ENCODE peak calls at places on chromosomes 3 and 15, in seven cellular contexts. P, R, W, Y, V, Z and I are unnamed samples. For H3K27me3, the result is how much of the 10 kb centered on the place peaks cover.

GRCh38 chr3:66441124-66441523 is 59.7 kb downstream of the LRIG1 start:
- DNase-seq in W (peak), P (no peak), V (no peak), Y (no peak), R (peak), Z (peak), I (no peak)

GRCh38 chr15:37138586-37138985 is 38.2 kb upstream of the MEIS2 start:
- DNase-seq in R (no peak), P (no peak), Y (no peak), W (no peak), Z (no peak), V (no peak), I (no peak)

GRCh38 chr3:183697610-183698317 is at the start of gene YEATS2:
- DNase-seq in V (peak), P (peak), W (peak), R (peak), Y (peak), Z (no peak), I (peak)

GRCh38 chr3:67083277-67083676 is 85.2 kb downstream of the KBTBD8 start:
- DNase-seq in V (no peak), Z (no peak), W (no peak), R (peak), P (no peak), Y (no peak), I (no peak)

GRCh38 chr15:42508263-42508690 is 12.8 kb downstream of the SNAP23 start:
- DNase-seq in V (no peak), Y (no peak), W (no peak), P (peak), R (no peak), Z (no peak), I (peak)

GRCh38 chr15:70023769-70024491 is 73.8 kb downstream of the TLE3 start:
- DNase-seq in W (peak), R (no peak), Y (peak), Z (peak), P (peak), V (peak), I (peak)

GRCh38 chr3:55615694-55616310 is 128.7 kb upstream of the WNT5A start:
- DNase-seq in P (no peak), Z (peak), V (no peak), W (no peak), Y (no peak), R (no peak), I (no peak)

GRCh38 chr15:52440414-52440813 is 88.3 kb downstream of the MYO5A start:
- DNase-seq in P (no peak), V (peak), R (no peak), W (peak), Y (no peak), Z (no peak), I (no peak)

GRCh38 chr3:151974067-151974466 is 100.6 kb downstream of the SUCNR1 start:
- DNase-seq in R (peak), Y (no peak), W (peak), Z (no peak), V (no peak), P (no peak), I (no peak)

GRCh38 chr3:5212625-5213573 is 25.4 kb downstream of the EDEM1 start:
- DNase-seq in V (no peak), Z (no peak), P (no peak), W (no peak), Y (no peak), R (no peak), I (no peak)

GRCh38 chr3:196639517-196640500 is at the start of gene NRROS:
- DNase-seq in V (peak), Y (peak), Z (peak), W (peak), R (peak), P (peak), I (peak)

GRCh38 chr3:159185443-159186050 is 383.7 kb downstream of the MFSD1 start:
- DNase-seq in Z (no peak), Y (no peak), R (no peak), V (no peak), P (no peak), W (no peak), I (no peak)

GRCh38 chr3:141294300-141294699 is 62.7 kb downstream of the PXYLP1 start:
- DNase-seq in R (peak), W (no peak), V (no peak), Z (no peak), Y (no peak), P (no peak), I (no peak)

GRCh38 chr3:177089120-177089519 is 108.2 kb downstream of the TBL1XR1 start:
- DNase-seq in V (no peak), Z (no peak), R (no peak), W (no peak), P (no peak), Y (no peak), I (no peak)

GRCh38 chr3:151372063-151372820 is 12.3 kb downstream of the P2RY12 start:
- DNase-seq in R (no peak), V (no peak), P (no peak), Y (no peak), Z (no peak), W (peak), I (no peak)

GRCh38 chr3:182241777-182242556 is 530.2 kb downstream of the SOX2 start:
- DNase-seq in Y (peak), V (peak), R (peak), P (peak), Z (no peak), W (peak), I (peak)

GRCh38 chr3:65402597-65402996 is 636.1 kb downstream of the MAGI1 start:
- DNase-seq in R (no peak), W (peak), V (peak), P (no peak), Y (no peak), Z (no peak), I (no peak)

GRCh38 chr3:151008699-151009098 is 36.2 kb upstream of the CLRN1 start:
- DNase-seq in Y (no peak), P (no peak), W (peak), Z (no peak), V (no peak), R (peak), I (no peak)

GRCh38 chr3:39192490-39193092 is at the start of gene XIRP1:
- DNase-seq in Z (no peak), P (no peak), W (peak), Y (peak), V (peak), R (no peak), I (no peak)
- H3K27ac ChIP-seq in Z (no peak), P (no peak), W (no peak), Y (peak), V (peak), R (no peak), I (no peak)

GRCh38 chr3:124584245-124584551 is 146.1 kb upstream of the UMPS start:
- DNase-seq in Y (no peak), Z (no peak), P (no peak), W (no peak), V (no peak), R (no peak), I (no peak)
- H3K27me3 ChIP-seq in Y (under half), Z (under half), P (under half), W (under half), V (under half), R (under half), I (under half)

GRCh38 chr3:17057316-17057715 is 172.6 kb downstream of the PLCL2 start:
- DNase-seq in V (no peak), Y (no peak), R (no peak), P (no peak), W (peak), Z (no peak), I (no peak)
- H3K27ac ChIP-seq in V (no peak), Y (peak), R (no peak), P (no peak), W (peak), Z (no peak), I (no peak)

GRCh38 chr15:34496616-34497015 is 59.0 kb upstream of the GOLGA8A start:
- DNase-seq in W (no peak), P (no peak), V (no peak), Z (no peak), R (no peak), Y (no peak), I (no peak)

DNA sequence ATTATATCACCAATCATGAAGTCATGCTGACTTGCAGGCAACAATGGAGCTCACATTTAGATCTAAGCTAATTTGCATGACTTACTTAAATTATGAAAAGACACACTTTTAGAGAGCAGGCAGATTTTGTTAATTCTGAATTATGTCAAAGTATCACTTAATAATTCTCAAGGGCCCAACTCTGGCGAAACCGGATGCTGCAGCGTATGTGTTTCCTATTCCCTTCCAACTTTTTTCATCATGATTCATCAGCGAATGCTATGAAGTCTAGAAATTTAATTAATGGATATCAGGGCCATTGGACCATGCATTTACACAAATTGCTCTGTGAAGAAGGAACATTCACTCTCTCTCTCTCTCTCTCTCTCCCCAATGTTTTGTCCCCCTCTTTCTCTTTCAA is 63.5 kb upstream of the GOLGA8A start:
- DNase-seq in W (peak), Y (no peak), V (no peak), P (no peak), Z (no peak), R (no peak), I (no peak)
- H3K27me3 ChIP-seq in W (under half), Y (under half), V (under half), P (under half), Z (under half), R (half or more), I (under half)

GRCh38 chr3:18351823-18352744 is 73.1 kb downstream of the SATB1 start:
- DNase-seq in P (no peak), W (no peak), Y (no peak), V (no peak), Z (no peak), R (no peak), I (no peak)

GRCh38 chr3:18357747-18358146 is 67.4 kb downstream of the SATB1 start:
- DNase-seq in V (no peak), Y (no peak), W (no peak), Z (no peak), P (no peak), R (no peak), I (no peak)

GRCh38 chr3:18355819-18356218 is 69.3 kb downstream of the SATB1 start:
- DNase-seq in P (no peak), V (no peak), Y (no peak), W (no peak), R (no peak), Z (no peak), I (no peak)

GRCh38 chr3:18351069-18351628 is 74.0 kb downstream of the SATB1 start:
- DNase-seq in R (no peak), P (no peak), Y (no peak), Z (no peak), W (no peak), V (no peak), I (no peak)

GRCh38 chr3:18354706-18355105 is 70.4 kb downstream of the SATB1 start:
- DNase-seq in P (no peak), Z (no peak), Y (no peak), W (peak), V (no peak), R (no peak), I (no peak)
- H3K27ac ChIP-seq in P (no peak), Z (no peak), Y (no peak), W (no peak), V (no peak), R (no peak), I (no peak)

GRCh38 chr3:158106773-158107461 is 697 bp upstream of the SHOX2 start:
- DNase-seq in R (peak), V (no peak), P (no peak), Z (no peak), W (no peak), Y (no peak), I (no peak)
- H3K27me3 ChIP-seq in R (half or more), V (under half), P (half or more), Z (half or more), W (half or more), Y (half or more), I (under half)

DNA sequence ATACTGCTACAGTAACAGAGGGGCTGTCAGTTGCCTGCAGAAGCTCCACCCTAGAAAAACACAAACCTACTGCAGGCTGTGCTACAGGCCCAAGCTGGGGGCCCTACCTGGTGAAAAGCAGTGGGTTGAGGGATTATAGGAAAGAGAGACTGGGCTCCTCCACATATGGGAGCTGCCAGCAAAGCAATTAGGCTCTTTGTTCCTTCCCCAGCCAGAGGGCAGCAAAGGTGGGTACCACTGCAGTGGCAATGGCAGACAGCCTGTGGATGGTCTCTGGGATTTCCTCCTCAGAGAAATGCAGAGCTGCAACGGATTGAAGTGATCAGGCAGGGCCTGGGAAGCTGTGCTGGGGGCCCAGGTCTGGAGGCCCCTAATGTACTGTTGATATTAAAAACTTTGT is 19.1 kb upstream of the DNAAF4 start:
- DNase-seq in P (no peak), V (no peak), Z (no peak), Y (no peak), R (no peak), W (no peak), I (no peak)
- H3K27ac ChIP-seq in P (no peak), V (no peak), Z (no peak), Y (no peak), R (no peak), W (no peak), I (no peak)